ENCODE peak calls at places on chromosomes 16 and 17, in four cellular contexts. B is NT2/D1, D is cardiac muscle cell, C is PC-3. R is an unnamed sample. For H3K4me1 and H3K27me3, the result is how much of the 10 kb centered on the place peaks cover.

GRCh38 chr16:75340715-75341500 is 89.5 kb upstream of the BCAR1 start:
- DNase-seq in B (peak), D (peak), C (peak), R (no peak)

GRCh38 chr17:47848198-47848513 is 2.8 kb downstream of the SP6 start:
- DNase-seq in B (no peak), D (no peak), C (no peak), R (no peak)

GRCh38 chr17:57557793-57558681 is 187.1 kb downstream of the CCDC182 start:
- DNase-seq in B (no peak), D (peak), C (peak), R (no peak)

GRCh38 chr17:606501-607243 is 108.0 kb downstream of the VPS53 start:
- DNase-seq in B (no peak), D (peak), C (no peak), R (no peak)

GRCh38 chr17:4074831-4075495 is 67.9 kb downstream of the ZZEF1 start:
- DNase-seq in B (peak), D (peak), C (peak), R (no peak)

GRCh38 chr17:46726106-46726670 is 92.3 kb downstream of the WNT3 start:
- DNase-seq in B (no peak), D (peak), C (no peak), R (no peak)

GRCh38 chr16:20735504-20735903 is 6.1 kb downstream of the THUMPD1 start:
- DNase-seq in B (no peak), D (peak), C (no peak), R (no peak)

GRCh38 chr16:87698676-87699179 is 67.1 kb downstream of the KLHDC4 start:
- DNase-seq in B (no peak), D (no peak), C (no peak), R (no peak)

GRCh38 chr16:14366447-14366846 is 263.6 kb downstream of the PARN start:
- DNase-seq in B (no peak), D (no peak), C (no peak), R (no peak)

GRCh38 chr16:14366974-14367707 is 262.9 kb downstream of the PARN start:
- DNase-seq in B (no peak), D (no peak), C (no peak), R (no peak)

GRCh38 chr16:14370736-14371234 is 259.3 kb downstream of the PARN start:
- DNase-seq in B (no peak), D (no peak), C (no peak), R (no peak)

GRCh38 chr16:14369734-14370598 is 260.1 kb downstream of the PARN start:
- DNase-seq in B (no peak), D (peak), C (no peak), R (peak)

DNA sequence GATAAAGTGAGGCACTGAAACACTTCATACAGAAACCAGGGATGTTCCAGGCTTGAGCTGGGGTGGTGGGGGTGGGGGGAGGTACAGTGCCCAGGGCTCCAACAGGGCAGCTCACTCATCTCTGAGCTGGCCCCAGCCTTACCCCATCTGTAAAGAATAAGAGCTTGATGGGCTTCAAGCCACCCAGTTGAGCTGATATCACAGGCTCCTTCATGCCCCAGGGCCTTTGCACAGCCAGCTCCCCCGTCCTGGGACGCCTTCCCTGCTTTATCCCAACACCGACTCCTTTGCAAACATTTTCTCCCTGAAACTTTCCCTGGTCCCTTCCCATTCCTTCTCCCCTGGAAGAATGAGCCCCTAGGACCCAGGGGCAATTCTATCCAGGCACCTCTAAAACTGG is 261.7 kb downstream of the PARN start:
- DNase-seq in B (no peak), D (no peak), C (no peak), R (no peak)
- H3K4me1 ChIP-seq in B (under half), D (under half), C (under half), R (under half)

GRCh38 chr17:62968445-62968923 is 2.4 kb downstream of the TANC2 start:
- DNase-seq in B (peak), D (peak), C (peak), R (no peak)

GRCh38 chr17:62971853-62972252 is 5.8 kb downstream of the TANC2 start:
- DNase-seq in B (no peak), D (no peak), C (no peak), R (no peak)

GRCh38 chr17:62967111-62967449 is 1.0 kb downstream of the TANC2 start:
- DNase-seq in B (no peak), D (no peak), C (no peak), R (no peak)

GRCh38 chr17:62966426-62967110 is 533 bp downstream of the TANC2 start:
- DNase-seq in B (no peak), D (peak), C (peak), R (no peak)

GRCh38 chr17:62970617-62971016 is 4.6 kb downstream of the TANC2 start:
- DNase-seq in B (no peak), D (no peak), C (no peak), R (no peak)
- H3K4me3 ChIP-seq in B (no peak), D (peak), C (peak), R (no peak)

GRCh38 chr17:19004601-19005441 is at the start of gene FAM83G:
- DNase-seq in B (peak), D (peak), C (no peak), R (peak)
- H3K27me3 ChIP-seq in B (under half), D (under half), C (under half), R (under half)

GRCh38 chr17:19311016-19311415 is 51.5 kb downstream of the B9D1 start:
- DNase-seq in B (no peak), D (no peak), C (no peak), R (no peak)
- H3K4me1 ChIP-seq in B (under half), D (under half), C (under half), R (under half)

DNA sequence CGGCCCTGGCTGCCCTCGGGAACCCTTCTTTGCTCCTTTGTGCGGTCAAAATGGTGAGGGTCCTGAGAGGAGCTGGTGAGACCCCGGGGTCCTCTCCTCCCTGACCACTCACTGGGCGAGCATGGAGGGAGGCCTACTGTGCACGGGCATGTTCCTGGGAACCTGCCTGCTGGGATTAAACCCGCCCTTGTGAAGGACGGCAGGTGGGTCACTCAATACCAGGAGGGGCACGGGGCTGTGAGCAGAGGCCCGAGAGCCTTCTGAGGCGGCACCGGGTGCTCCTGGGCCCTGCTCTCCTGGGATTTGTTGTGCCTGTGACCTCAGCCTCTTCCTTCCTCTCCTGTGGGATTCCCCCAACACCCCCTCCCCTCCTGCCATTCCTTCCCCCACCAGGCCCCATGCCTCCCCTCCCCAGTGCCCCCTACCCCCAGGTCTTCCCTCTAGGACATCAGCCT is 19.7 kb downstream of the METRNL start:
- DNase-seq in B (no peak), D (no peak), C (no peak), R (no peak)
- H3K4me3 ChIP-seq in B (no peak), D (no peak), C (no peak), R (peak)

R was measured in psoas muscle.